ENCODE peak calls at places on chromosome X, in seven cellular contexts. B is GDM1, U is pancreas, F is HCT116, I is neural progenitor cell, R is ELR, D is MCF 10A. M is an unnamed sample.

GRCh38 chrX:13955095-13955647 is 74.5 kb downstream of the GEMIN8 start:
- DNase-seq in U (no peak), D (no peak), R (no peak), I (peak), F (no peak), B (no peak), M (no peak)

GRCh38 chrX:134585446-134585845 is 72.8 kb downstream of the PLAC1 start:
- DNase-seq in U (no peak), B (no peak), F (no peak), I (no peak), R (no peak), D (no peak), M (no peak)

GRCh38 chrX:70172964-70173363 is 4.3 kb upstream of the DGAT2L6 start:
- DNase-seq in I (peak), R (no peak), U (no peak), D (no peak), F (no peak), B (no peak), M (no peak)

GRCh38 chrX:7270018-7270417 is 122.1 kb upstream of the PUDP start:
- DNase-seq in I (no peak), D (peak), F (no peak), U (no peak), R (peak), B (no peak), M (no peak)

GRCh38 chrX:17154001-17154400 is 207.5 kb downstream of the REPS2 start:
- DNase-seq in R (no peak), I (no peak), D (no peak), U (no peak), B (no peak), F (no peak), M (no peak)

GRCh38 chrX:148422531-148422930 is 77.9 kb upstream of the AFF2 start:
- DNase-seq in U (no peak), D (peak), I (no peak), R (no peak), B (no peak), F (no peak), M (no peak)

GRCh38 chrX:104335765-104336164 is 81.0 kb upstream of the ESX1 start:
- DNase-seq in D (peak), U (no peak), R (peak), B (no peak), I (no peak), F (no peak), M (peak)

GRCh38 chrX:43589735-43590515 is 66.2 kb upstream of the MAOA start:
- DNase-seq in B (no peak), D (peak), U (no peak), F (no peak), R (no peak), I (no peak), M (peak)

GRCh38 chrX:30577362-30577961 is at the start of gene TASL:
- DNase-seq in U (no peak), B (peak), R (no peak), I (no peak), D (no peak), F (no peak), M (no peak)

GRCh38 chrX:42602566-42602965 is 175.4 kb downstream of the PPP1R2C start:
- DNase-seq in U (no peak), I (no peak), R (no peak), D (no peak), B (no peak), F (no peak), M (no peak)

GRCh38 chrX:19616959-19617358 is 101.7 kb upstream of the MAP3K15 start:
- DNase-seq in D (no peak), F (no peak), R (no peak), I (no peak), B (no peak), U (no peak), M (peak)

GRCh38 chrX:39550795-39551361 is 546.9 kb downstream of the BCOR start:
- DNase-seq in F (no peak), U (no peak), D (no peak), I (no peak), R (no peak), B (no peak), M (no peak)

GRCh38 chrX:16876696-16877095 is 6.5 kb upstream of the RBBP7 start:
- DNase-seq in R (no peak), F (no peak), U (no peak), D (no peak), B (no peak), I (no peak), M (no peak)

GRCh38 chrX:73930300-73930699 is 367.3 kb downstream of the CHIC1 start:
- DNase-seq in I (no peak), D (no peak), F (no peak), B (no peak), R (peak), U (no peak), M (no peak)

GRCh38 chrX:154546354-154547244 is at the start of gene G6PD:
- DNase-seq in U (peak), I (peak), R (peak), B (peak), D (peak), F (peak), M (peak)

GRCh38 chrX:75155830-75156525 is at the start of gene ABCB7:
- DNase-seq in D (peak), B (peak), U (peak), R (peak), I (peak), F (peak), M (peak)

GRCh38 chrX:20253232-20253543 is 13.5 kb downstream of the RPS6KA3 start:
- DNase-seq in R (no peak), U (no peak), F (no peak), D (no peak), I (no peak), B (no peak), M (no peak)

GRCh38 chrX:125503769-125504168 is 184.1 kb downstream of the TEX13C start:
- DNase-seq in U (no peak), D (no peak), F (no peak), I (no peak), B (no peak), R (no peak), M (no peak)

GRCh38 chrX:22950278-22951266 is 49.2 kb upstream of the DDX53 start:
- DNase-seq in F (no peak), U (peak), R (peak), I (no peak), D (peak), B (no peak), M (peak)

GRCh38 chrX:17459596-17459995 is 84.6 kb downstream of the NHS start:
- DNase-seq in D (peak), R (peak), B (no peak), I (no peak), U (no peak), F (no peak), M (no peak)

GRCh38 chrX:38108364-38108763 is 102.0 kb downstream of the SYTL5 start:
- DNase-seq in D (no peak), U (no peak), R (no peak), B (no peak), F (no peak), I (no peak), M (peak)

M was measured in choroid plexus epithelial cell.